ENCODE peak calls at places on chromosomes 12 and 14, in five cellular contexts. H, M, G, T and Z are unnamed samples.

GRCh38 chr14:38931969-38932652 is 170.9 kb downstream of the SEC23A start:
- DNase-seq in H (no peak), M (no peak), G (no peak), T (no peak), Z (no peak)

GRCh38 chr12:91326043-91327027 is 143.7 kb upstream of the DCN start:
- DNase-seq in H (no peak), M (no peak), G (no peak), T (peak; percentile 46), Z (no peak)

GRCh38 chr12:121511931-121512330 is 68.9 kb downstream of the KDM2B start:
- DNase-seq in H (no peak), M (no peak), G (no peak), T (no peak), Z (no peak)

GRCh38 chr14:54877703-54878021 is 25.0 kb downstream of the GCH1 start:
- DNase-seq in H (no peak), M (no peak), G (peak; percentile 66), T (no peak), Z (no peak)

GRCh38 chr12:100755186-100755585 is 39.4 kb upstream of the ANO4 start:
- DNase-seq in H (no peak), M (no peak), G (no peak), T (no peak), Z (no peak)

GRCh38 chr14:53784688-53785087 is 171.9 kb downstream of the BMP4 start:
- DNase-seq in H (no peak), M (no peak), G (no peak), T (no peak), Z (no peak)

GRCh38 chr12:19869413-19869812 is 430.1 kb downstream of the AEBP2 start:
- DNase-seq in H (no peak), M (no peak), G (no peak), T (no peak), Z (no peak)

GRCh38 chr12:95820096-95820703 is 29.6 kb upstream of the NTN4 start:
- DNase-seq in H (no peak), M (no peak), G (no peak), T (peak; percentile 72), Z (no peak)

GRCh38 chr14:61043506-61043905 is 62.5 kb downstream of the SLC38A6 start:
- DNase-seq in H (no peak), M (no peak), G (no peak), T (no peak), Z (no peak)

GRCh38 chr12:50659690-50660424 is 104.0 kb upstream of the ATF1 start:
- DNase-seq in H (no peak), M (no peak), G (no peak), T (no peak), Z (no peak)

GRCh38 chr12:117875652-117876491 is 92.9 kb downstream of the KSR2 start:
- DNase-seq in H (no peak), M (no peak), G (no peak), T (no peak), Z (no peak)

GRCh38 chr14:66884149-66884548 is 305.1 kb upstream of the GARIN2 start:
- DNase-seq in H (no peak), M (no peak), G (no peak), T (no peak), Z (no peak)

GRCh38 chr12:89768586-89769482 is 60.2 kb upstream of the ATP2B1 start:
- DNase-seq in H (no peak), M (peak; percentile 85), G (no peak), T (no peak), Z (peak; percentile 97)

GRCh38 chr12:1204581-1205121 is 213.6 kb downstream of the ERC1 start:
- DNase-seq in H (no peak), M (no peak), G (no peak), T (no peak), Z (no peak)

GRCh38 chr14:103002578-103003350 is 54.6 kb downstream of the CDC42BPB start:
- DNase-seq in H (no peak), M (no peak), G (no peak), T (no peak), Z (no peak)

GRCh38 chr14:69708586-69709169 is 58.3 kb upstream of the SRSF5 start:
- DNase-seq in H (no peak), M (no peak), G (no peak), T (no peak), Z (no peak)

GRCh38 chr12:25550186-25550585 is 2.9 kb downstream of the LMNTD1 start:
- DNase-seq in H (no peak), M (no peak), G (no peak), T (no peak), Z (peak; percentile 23)

GRCh38 chr12:49864817-49865090 is 21.8 kb upstream of the BCDIN3D start:
- DNase-seq in H (no peak), M (no peak), G (no peak), T (no peak), Z (no peak)

GRCh38 chr12:122526683-122527477 is at the start of the genes KNTC1 and RSRC2:
- DNase-seq in H (peak; percentile 97), M (peak; percentile 98), G (peak; percentile 100), T (peak; percentile 99), Z (peak; percentile 98)

GRCh38 chr12:122527478-122527944 is 462 bp downstream of the KNTC1 start:
- DNase-seq in H (no peak), M (no peak), G (no peak), T (no peak), Z (no peak)

GRCh38 chr12:122523846-122524718 is 2.7 kb downstream of the RSRC2 start:
- DNase-seq in H (no peak), M (no peak), G (no peak), T (no peak), Z (no peak)

GRCh38 chr12:122528992-122529391 is 1.9 kb downstream of the KNTC1 start:
- DNase-seq in H (no peak), M (no peak), G (no peak), T (no peak), Z (no peak)

GRCh38 chr12:122528582-122528981 is 1.5 kb downstream of the KNTC1 start:
- DNase-seq in H (no peak), M (no peak), G (no peak), T (no peak), Z (no peak)
- H3K4me3 ChIP-seq in H (no peak overlapping the region), M (no peak overlapping the region), G (no peak overlapping the region), T (no peak overlapping the region), Z (no peak overlapping the region)

GRCh38 chr14:95248422-95248821 is 71.3 kb downstream of the CLMN start:
- DNase-seq in H (no peak), M (no peak), G (no peak), T (no peak), Z (no peak)

GRCh38 chr14:95252219-95252618 is 67.5 kb downstream of the CLMN start:
- DNase-seq in H (no peak), M (no peak), G (no peak), T (no peak), Z (no peak)

GRCh38 chr14:95250126-95250824 is 69.4 kb downstream of the CLMN start:
- DNase-seq in H (no peak), M (no peak), G (no peak), T (no peak), Z (no peak)

GRCh38 chr14:95253039-95253620 is 66.6 kb downstream of the CLMN start:
- DNase-seq in H (no peak), M (no peak), G (no peak), T (no peak), Z (no peak)

GRCh38 chr14:95250936-95251335 is 68.8 kb downstream of the CLMN start:
- DNase-seq in H (no peak), M (no peak), G (no peak), T (no peak), Z (no peak)
- TF ChIP-seq CTCF in H (no peak), M (no peak), G (no peak), T (no peak), Z (no peak)

GRCh38 chr12:64621257-64621942 is 11.1 kb downstream of the RASSF3 start:
- DNase-seq in H (no peak), M (no peak), G (no peak), T (no peak), Z (peak; percentile 74)

GRCh38 chr12:64612843-64613242 is 2.5 kb downstream of the RASSF3 start:
- DNase-seq in H (no peak), M (no peak), G (no peak), T (no peak), Z (no peak)

GRCh38 chr12:64618953-64619590 is 8.8 kb downstream of the RASSF3 start:
- DNase-seq in H (no peak), M (no peak), G (no peak), T (no peak), Z (no peak)

GRCh38 chr12:64611430-64612286 is 1.4 kb downstream of the RASSF3 start:
- DNase-seq in H (no peak), M (no peak), G (no peak), T (peak; percentile 45), Z (no peak)

DNA sequence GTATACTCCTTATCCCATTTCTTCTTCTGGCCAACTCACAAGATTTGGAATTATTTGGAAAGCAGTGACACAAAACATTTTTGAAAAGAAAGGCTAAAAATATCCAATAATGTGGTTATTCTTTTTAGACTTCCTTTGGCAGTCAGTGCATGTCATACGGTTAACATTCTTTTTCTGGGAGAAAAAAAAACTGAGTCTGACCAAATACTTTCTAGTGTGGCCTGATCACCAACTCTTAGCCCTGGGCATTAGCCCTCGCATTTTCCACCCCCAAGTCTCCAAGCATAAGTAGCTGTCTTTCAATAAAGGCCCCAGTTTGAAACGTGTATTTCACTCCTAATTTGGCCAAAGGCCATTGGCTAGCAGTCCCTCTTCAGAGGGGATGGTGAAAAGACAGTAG is 5.9 kb downstream of the RASSF3 start:
- DNase-seq in H (no peak), M (no peak), G (no peak), T (no peak), Z (no peak)
- H3K4me3 ChIP-seq in H (peak overlapping the region; percentile 45), M (no peak overlapping the region), G (no peak overlapping the region), T (no peak overlapping the region), Z (no peak overlapping the region)

DNA sequence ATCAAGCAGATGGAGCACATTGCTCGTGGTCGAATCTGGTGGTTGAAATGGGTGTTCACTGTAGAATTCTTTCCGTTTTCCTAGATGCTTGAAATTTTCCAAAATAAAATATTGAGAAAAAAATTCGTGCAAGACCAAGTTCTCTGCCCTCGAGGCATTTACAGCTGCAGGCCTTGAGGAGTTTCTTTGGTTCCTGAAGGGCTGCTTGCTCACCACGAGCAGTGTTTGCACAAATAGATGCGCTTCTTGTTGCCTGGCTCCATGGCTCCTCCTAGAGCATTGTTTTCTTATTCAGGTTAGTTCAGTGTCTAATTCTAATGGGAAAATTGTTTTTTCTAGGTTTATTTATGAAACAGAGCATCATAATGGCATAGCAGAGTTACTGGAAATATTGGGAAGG is 74.5 kb upstream of the DYNC1H1 start:
- DNase-seq in H (no peak), M (no peak), G (no peak), T (no peak), Z (no peak)
- TF ChIP-seq CTCF in H (no peak), M (no peak), G (peak; percentile 10), T (peak; percentile 33), Z (no peak)